ENCODE peak calls at places on chromosomes 12 and 14, in six cellular contexts. Z is stimulated activated CD8-positive, alpha-beta memory T cell treated with anti-CD3 and anti-CD28 coated beads, Interleukin-2, amount 100 ng/mL, for 1 hour; X is mucosa of gallbladder; D is pons; Y is Right ventricle myocardium superior; I is NCI-H2107. Q is an unnamed sample.

GRCh38 chr12:42325776-42326465 is at the start of the genes PPHLN1 and ZCRB1:
- DNase-seq in Z (peak), X (peak), D (peak), Y (peak), I (peak), Q (peak)

GRCh38 chr12:51926718-51927117 is 19.4 kb downstream of the ACVRL1 start:
- DNase-seq in Z (no peak), X (no peak), D (no peak), Y (no peak), I (no peak), Q (no peak)

GRCh38 chr12:132138941-132139871 is 4.9 kb downstream of the DDX51 start:
- DNase-seq in Z (no peak), X (no peak), D (no peak), Y (no peak), I (no peak), Q (no peak)

GRCh38 chr12:13242926-13243325 is 46.4 kb downstream of the EMP1 start:
- DNase-seq in Z (no peak), X (no peak), D (no peak), Y (no peak), I (no peak), Q (no peak)

GRCh38 chr12:108839890-108840230 is 17.5 kb downstream of the SSH1 start:
- DNase-seq in Z (no peak), X (no peak), D (no peak), Y (no peak), I (no peak), Q (no peak)

GRCh38 chr14:92846162-92846897 is 52.2 kb downstream of the GOLGA5 start:
- DNase-seq in Z (no peak), X (peak), D (no peak), Y (no peak), I (no peak), Q (no peak)

GRCh38 chr14:85058170-85058569 is 471.8 kb upstream of the FLRT2 start:
- DNase-seq in Z (no peak), X (no peak), D (no peak), Y (no peak), I (no peak), Q (no peak)

GRCh38 chr12:115988629-115989563 is 288.6 kb downstream of the MED13L start:
- DNase-seq in Z (no peak), X (no peak), D (no peak), Y (no peak), I (no peak), Q (no peak)

GRCh38 chr14:77105554-77105953 is 7.5 kb downstream of the CIPC start:
- DNase-seq in Z (no peak), X (no peak), D (no peak), Y (no peak), I (no peak), Q (no peak)

GRCh38 chr12:3034067-3034750 is 43.0 kb upstream of the TSPAN9 start:
- DNase-seq in Z (no peak), X (peak), D (peak), Y (peak), I (no peak), Q (no peak)

GRCh38 chr12:52975820-52976573 is 27.1 kb downstream of the KRT18 start:
- DNase-seq in Z (no peak), X (peak), D (no peak), Y (peak), I (no peak), Q (no peak)

GRCh38 chr14:34362625-34363251 is 99.3 kb downstream of the SPTSSA start:
- DNase-seq in Z (no peak), X (no peak), D (no peak), Y (no peak), I (no peak), Q (no peak)

GRCh38 chr12:114683709-114684097 is 272 bp downstream of the TBX3 start:
- DNase-seq in Z (no peak), X (no peak), D (no peak), Y (no peak), I (no peak), Q (no peak)

GRCh38 chr14:38718519-38718918 is 384.5 kb downstream of the SEC23A start:
- DNase-seq in Z (no peak), X (no peak), D (no peak), Y (no peak), I (no peak), Q (no peak)

GRCh38 chr14:86626530-86626929 is 1096.6 kb downstream of the FLRT2 start:
- DNase-seq in Z (no peak), X (no peak), D (no peak), Y (no peak), I (no peak), Q (no peak)

GRCh38 chr14:91417134-91417982 is at the start of gene CCDC88C:
- DNase-seq in Z (no peak), X (peak), D (peak), Y (peak), I (peak), Q (peak)

GRCh38 chr12:14410177-14410576 is 44.7 kb downstream of the ATF7IP start:
- DNase-seq in Z (no peak), X (no peak), D (no peak), Y (no peak), I (no peak), Q (no peak)

GRCh38 chr12:123270380-123271181 is 1.1 kb downstream of the CDK2AP1 start:
- DNase-seq in Z (no peak), X (no peak), D (no peak), Y (peak), I (peak), Q (peak)

GRCh38 chr14:51118993-51119392 is 24.1 kb upstream of the TRIM9 start:
- DNase-seq in Z (no peak), X (no peak), D (peak), Y (no peak), I (no peak), Q (no peak)

GRCh38 chr14:55688566-55688965 is 108.6 kb downstream of the KTN1 start:
- DNase-seq in Z (no peak), X (no peak), D (no peak), Y (no peak), I (no peak), Q (no peak)

GRCh38 chr14:41285193-41285748 is 321.4 kb upstream of the LRFN5 start:
- DNase-seq in Z (no peak), X (peak), D (no peak), Y (no peak), I (peak), Q (no peak)

GRCh38 chr14:28020112-28020511 is 746.5 kb upstream of the FOXG1 start:
- DNase-seq in Z (no peak), X (no peak), D (no peak), Y (no peak), I (no peak), Q (no peak)

GRCh38 chr12:68890701-68891113 is 42.3 kb downstream of the CPM start:
- DNase-seq in Z (no peak), X (no peak), D (no peak), Y (peak), I (no peak), Q (no peak)

GRCh38 chr14:99681101-99681831 is 2.8 kb upstream of the CYP46A1 start:
- DNase-seq in Z (no peak), X (no peak), D (no peak), Y (no peak), I (no peak), Q (no peak)

GRCh38 chr12:116818341-116818856 is 62.8 kb downstream of the HRK start:
- DNase-seq in Z (no peak), X (peak), D (peak), Y (peak), I (no peak), Q (no peak)

GRCh38 chr12:46915861-46916260 is 90.1 kb upstream of the SLC38A4 start:
- DNase-seq in Z (no peak), X (no peak), D (no peak), Y (no peak), I (no peak), Q (no peak)

GRCh38 chr14:99532310-99532709 is 51.1 kb downstream of the CCNK start:
- DNase-seq in Z (no peak), X (no peak), D (no peak), Y (no peak), I (no peak), Q (no peak)

GRCh38 chr12:80648866-80649265 is 58.6 kb upstream of the MYF6 start:
- DNase-seq in Z (no peak), X (no peak), D (no peak), Y (no peak), I (no peak), Q (no peak)